ENCODE peak calls at places on chromosomes 11 and 22, in ten cellular contexts. One of them, this sample, is unnamed.

GRCh38 chr11:123180166-123180565 is 14.9 kb downstream of the CLMP start:
- DNase-seq in H54: no peak
- DNase-seq in KBM-7: no peak
- DNase-seq in Calu3: no peak
- DNase-seq in activated CD4-positive, CD25-positive, alpha-beta regulatory T cell treated with anti-CD3 and anti-CD28 coated beads, Interleukin-2, amount 50 U/mL, for 16 hours: no peak
- DNase-seq in cardiac muscle cell: no peak
- DNase-seq in T follicular helper cell: no peak
- DNase-seq in NCI-H446 treated with DMSO at 0.1 percent for 48 hours: no peak
- DNase-seq in epithelial cell of proximal tubule: no peak
- DNase-seq in CD4-positive, CD25-positive, alpha-beta regulatory T cell: no peak
- DNase-seq in this sample: no peak

GRCh38 chr22:35782504-35782903 is 64.8 kb downstream of the APOL5 start:
- DNase-seq in H54: no peak
- DNase-seq in KBM-7: no peak
- DNase-seq in Calu3: no peak
- DNase-seq in activated CD4-positive, CD25-positive, alpha-beta regulatory T cell treated with anti-CD3 and anti-CD28 coated beads, Interleukin-2, amount 50 U/mL, for 16 hours: no peak
- DNase-seq in cardiac muscle cell: no peak
- DNase-seq in T follicular helper cell: no peak
- DNase-seq in NCI-H446 treated with DMSO at 0.1 percent for 48 hours: no peak
- DNase-seq in epithelial cell of proximal tubule: no peak
- DNase-seq in CD4-positive, CD25-positive, alpha-beta regulatory T cell: no peak
- DNase-seq in this sample: no peak

GRCh38 chr11:8913961-8914660 is 3.1 kb downstream of the AKIP1 start:
- DNase-seq in H54: no peak
- DNase-seq in KBM-7: peak; percentile 92
- DNase-seq in Calu3: peak; percentile 36
- DNase-seq in activated CD4-positive, CD25-positive, alpha-beta regulatory T cell treated with anti-CD3 and anti-CD28 coated beads, Interleukin-2, amount 50 U/mL, for 16 hours: no peak
- DNase-seq in cardiac muscle cell: peak; percentile 59
- DNase-seq in T follicular helper cell: peak; percentile 20
- DNase-seq in NCI-H446 treated with DMSO at 0.1 percent for 48 hours: peak; percentile 17
- DNase-seq in epithelial cell of proximal tubule: no peak
- DNase-seq in CD4-positive, CD25-positive, alpha-beta regulatory T cell: peak; percentile 64
- DNase-seq in this sample: no peak

GRCh38 chr11:69892237-69892985 is 73.2 kb upstream of the FGF3 start:
- DNase-seq in H54: no peak
- DNase-seq in KBM-7: peak; percentile 18
- DNase-seq in Calu3: peak; percentile 34
- DNase-seq in activated CD4-positive, CD25-positive, alpha-beta regulatory T cell treated with anti-CD3 and anti-CD28 coated beads, Interleukin-2, amount 50 U/mL, for 16 hours: no peak
- DNase-seq in cardiac muscle cell: peak; percentile 71
- DNase-seq in T follicular helper cell: no peak
- DNase-seq in NCI-H446 treated with DMSO at 0.1 percent for 48 hours: no peak
- DNase-seq in epithelial cell of proximal tubule: no peak
- DNase-seq in CD4-positive, CD25-positive, alpha-beta regulatory T cell: no peak
- DNase-seq in this sample: no peak

GRCh38 chr11:79431535-79431934 is 9.3 kb downstream of the TENM4 start:
- DNase-seq in H54: peak; percentile 60
- DNase-seq in KBM-7: no peak
- DNase-seq in Calu3: no peak
- DNase-seq in activated CD4-positive, CD25-positive, alpha-beta regulatory T cell treated with anti-CD3 and anti-CD28 coated beads, Interleukin-2, amount 50 U/mL, for 16 hours: no peak
- DNase-seq in cardiac muscle cell: no peak
- DNase-seq in T follicular helper cell: no peak
- DNase-seq in NCI-H446 treated with DMSO at 0.1 percent for 48 hours: no peak
- DNase-seq in epithelial cell of proximal tubule: peak; percentile 72
- DNase-seq in CD4-positive, CD25-positive, alpha-beta regulatory T cell: no peak
- DNase-seq in this sample: no peak

GRCh38 chr11:135075740-135076139 is 663.7 kb upstream of the B3GAT1 start:
- DNase-seq in H54: no peak
- DNase-seq in KBM-7: peak; percentile 90
- DNase-seq in Calu3: peak; percentile 56
- DNase-seq in activated CD4-positive, CD25-positive, alpha-beta regulatory T cell treated with anti-CD3 and anti-CD28 coated beads, Interleukin-2, amount 50 U/mL, for 16 hours: peak; percentile 4
- DNase-seq in cardiac muscle cell: peak; percentile 22
- DNase-seq in T follicular helper cell: peak; percentile 43
- DNase-seq in NCI-H446 treated with DMSO at 0.1 percent for 48 hours: no peak
- DNase-seq in epithelial cell of proximal tubule: no peak
- DNase-seq in CD4-positive, CD25-positive, alpha-beta regulatory T cell: peak; percentile 5
- DNase-seq in this sample: no peak

GRCh38 chr11:12070446-12071267 is 39.7 kb upstream of the MICAL2 start:
- DNase-seq in H54: no peak
- DNase-seq in KBM-7: no peak
- DNase-seq in Calu3: no peak
- DNase-seq in activated CD4-positive, CD25-positive, alpha-beta regulatory T cell treated with anti-CD3 and anti-CD28 coated beads, Interleukin-2, amount 50 U/mL, for 16 hours: no peak
- DNase-seq in cardiac muscle cell: no peak
- DNase-seq in T follicular helper cell: no peak
- DNase-seq in NCI-H446 treated with DMSO at 0.1 percent for 48 hours: no peak
- DNase-seq in epithelial cell of proximal tubule: no peak
- DNase-seq in CD4-positive, CD25-positive, alpha-beta regulatory T cell: no peak
- DNase-seq in this sample: no peak

GRCh38 chr11:123065634-123066033 is 3.7 kb upstream of the HSPA8 start:
- DNase-seq in H54: no peak
- DNase-seq in KBM-7: no peak
- DNase-seq in Calu3: no peak
- DNase-seq in activated CD4-positive, CD25-positive, alpha-beta regulatory T cell treated with anti-CD3 and anti-CD28 coated beads, Interleukin-2, amount 50 U/mL, for 16 hours: no peak
- DNase-seq in cardiac muscle cell: no peak
- DNase-seq in T follicular helper cell: no peak
- DNase-seq in NCI-H446 treated with DMSO at 0.1 percent for 48 hours: peak; percentile 24
- DNase-seq in epithelial cell of proximal tubule: no peak
- DNase-seq in CD4-positive, CD25-positive, alpha-beta regulatory T cell: no peak
- DNase-seq in this sample: no peak

GRCh38 chr11:70139785-70140410 is 61.8 kb downstream of the ANO1 start:
- DNase-seq in H54: no peak
- DNase-seq in KBM-7: no peak
- DNase-seq in Calu3: peak; percentile 22
- DNase-seq in activated CD4-positive, CD25-positive, alpha-beta regulatory T cell treated with anti-CD3 and anti-CD28 coated beads, Interleukin-2, amount 50 U/mL, for 16 hours: no peak
- DNase-seq in cardiac muscle cell: no peak
- DNase-seq in T follicular helper cell: no peak
- DNase-seq in NCI-H446 treated with DMSO at 0.1 percent for 48 hours: no peak
- DNase-seq in epithelial cell of proximal tubule: no peak
- DNase-seq in CD4-positive, CD25-positive, alpha-beta regulatory T cell: no peak
- DNase-seq in this sample: no peak

GRCh38 chr11:104668797-104669463 is 229.3 kb downstream of the CASP12 start:
- DNase-seq in H54: peak; percentile 2
- DNase-seq in KBM-7: peak; percentile 50
- DNase-seq in Calu3: no peak
- DNase-seq in activated CD4-positive, CD25-positive, alpha-beta regulatory T cell treated with anti-CD3 and anti-CD28 coated beads, Interleukin-2, amount 50 U/mL, for 16 hours: no peak
- DNase-seq in cardiac muscle cell: no peak
- DNase-seq in T follicular helper cell: no peak
- DNase-seq in NCI-H446 treated with DMSO at 0.1 percent for 48 hours: no peak
- DNase-seq in epithelial cell of proximal tubule: peak; percentile 59
- DNase-seq in CD4-positive, CD25-positive, alpha-beta regulatory T cell: peak; percentile 2
- DNase-seq in this sample: peak; percentile 54

GRCh38 chr11:130616578-130616977 is 168.1 kb downstream of the ADAMTS15 start:
- DNase-seq in H54: no peak
- DNase-seq in KBM-7: no peak
- DNase-seq in Calu3: no peak
- DNase-seq in activated CD4-positive, CD25-positive, alpha-beta regulatory T cell treated with anti-CD3 and anti-CD28 coated beads, Interleukin-2, amount 50 U/mL, for 16 hours: no peak
- DNase-seq in cardiac muscle cell: no peak
- DNase-seq in T follicular helper cell: no peak
- DNase-seq in NCI-H446 treated with DMSO at 0.1 percent for 48 hours: no peak
- DNase-seq in epithelial cell of proximal tubule: no peak
- DNase-seq in CD4-positive, CD25-positive, alpha-beta regulatory T cell: no peak
- DNase-seq in this sample: no peak

GRCh38 chr11:40129276-40129675 is 1330.2 kb downstream of the LRRC4C start:
- DNase-seq in H54: no peak
- DNase-seq in KBM-7: peak; percentile 11
- DNase-seq in Calu3: no peak
- DNase-seq in activated CD4-positive, CD25-positive, alpha-beta regulatory T cell treated with anti-CD3 and anti-CD28 coated beads, Interleukin-2, amount 50 U/mL, for 16 hours: no peak
- DNase-seq in cardiac muscle cell: peak; percentile 44
- DNase-seq in T follicular helper cell: no peak
- DNase-seq in NCI-H446 treated with DMSO at 0.1 percent for 48 hours: no peak
- DNase-seq in epithelial cell of proximal tubule: no peak
- DNase-seq in CD4-positive, CD25-positive, alpha-beta regulatory T cell: no peak
- DNase-seq in this sample: no peak

GRCh38 chr22:21766933-21767462 is 31.4 kb upstream of the YPEL1 start:
- DNase-seq in H54: no peak
- DNase-seq in KBM-7: no peak
- DNase-seq in Calu3: no peak
- DNase-seq in activated CD4-positive, CD25-positive, alpha-beta regulatory T cell treated with anti-CD3 and anti-CD28 coated beads, Interleukin-2, amount 50 U/mL, for 16 hours: no peak
- DNase-seq in cardiac muscle cell: no peak
- DNase-seq in T follicular helper cell: peak; percentile 4
- DNase-seq in NCI-H446 treated with DMSO at 0.1 percent for 48 hours: no peak
- DNase-seq in epithelial cell of proximal tubule: no peak
- DNase-seq in CD4-positive, CD25-positive, alpha-beta regulatory T cell: no peak
- DNase-seq in this sample: no peak

GRCh38 chr11:70509476-70509875 is 111.1 kb downstream of the CTTN start:
- DNase-seq in H54: no peak
- DNase-seq in KBM-7: no peak
- DNase-seq in Calu3: no peak
- DNase-seq in activated CD4-positive, CD25-positive, alpha-beta regulatory T cell treated with anti-CD3 and anti-CD28 coated beads, Interleukin-2, amount 50 U/mL, for 16 hours: no peak
- DNase-seq in cardiac muscle cell: no peak
- DNase-seq in T follicular helper cell: no peak
- DNase-seq in NCI-H446 treated with DMSO at 0.1 percent for 48 hours: no peak
- DNase-seq in epithelial cell of proximal tubule: no peak
- DNase-seq in CD4-positive, CD25-positive, alpha-beta regulatory T cell: no peak
- DNase-seq in this sample: no peak

GRCh38 chr11:73705053-73705452 is 55.8 kb downstream of the RAB6A start:
- DNase-seq in H54: no peak
- DNase-seq in KBM-7: no peak
- DNase-seq in Calu3: no peak
- DNase-seq in activated CD4-positive, CD25-positive, alpha-beta regulatory T cell treated with anti-CD3 and anti-CD28 coated beads, Interleukin-2, amount 50 U/mL, for 16 hours: no peak
- DNase-seq in cardiac muscle cell: no peak
- DNase-seq in T follicular helper cell: no peak
- DNase-seq in NCI-H446 treated with DMSO at 0.1 percent for 48 hours: no peak
- DNase-seq in epithelial cell of proximal tubule: no peak
- DNase-seq in CD4-positive, CD25-positive, alpha-beta regulatory T cell: no peak
- DNase-seq in this sample: no peak

GRCh38 chr11:118484405-118484804 is 42.9 kb upstream of the TTC36 start:
- DNase-seq in H54: no peak
- DNase-seq in KBM-7: no peak
- DNase-seq in Calu3: no peak
- DNase-seq in activated CD4-positive, CD25-positive, alpha-beta regulatory T cell treated with anti-CD3 and anti-CD28 coated beads, Interleukin-2, amount 50 U/mL, for 16 hours: no peak
- DNase-seq in cardiac muscle cell: no peak
- DNase-seq in T follicular helper cell: no peak
- DNase-seq in NCI-H446 treated with DMSO at 0.1 percent for 48 hours: no peak
- DNase-seq in epithelial cell of proximal tubule: no peak
- DNase-seq in CD4-positive, CD25-positive, alpha-beta regulatory T cell: no peak
- DNase-seq in this sample: no peak

GRCh38 chr11:35216962-35217667 is 78.1 kb downstream of the CD44 start:
- DNase-seq in H54: no peak
- DNase-seq in KBM-7: no peak
- DNase-seq in Calu3: no peak
- DNase-seq in activated CD4-positive, CD25-positive, alpha-beta regulatory T cell treated with anti-CD3 and anti-CD28 coated beads, Interleukin-2, amount 50 U/mL, for 16 hours: no peak
- DNase-seq in cardiac muscle cell: no peak
- DNase-seq in T follicular helper cell: peak; percentile 35
- DNase-seq in NCI-H446 treated with DMSO at 0.1 percent for 48 hours: no peak
- DNase-seq in epithelial cell of proximal tubule: no peak
- DNase-seq in CD4-positive, CD25-positive, alpha-beta regulatory T cell: peak; percentile 67
- DNase-seq in this sample: no peak

GRCh38 chr11:35122308-35122707 is 16.7 kb upstream of the CD44 start:
- DNase-seq in H54: no peak
- DNase-seq in KBM-7: no peak
- DNase-seq in Calu3: no peak
- DNase-seq in activated CD4-positive, CD25-positive, alpha-beta regulatory T cell treated with anti-CD3 and anti-CD28 coated beads, Interleukin-2, amount 50 U/mL, for 16 hours: no peak
- DNase-seq in cardiac muscle cell: no peak
- DNase-seq in T follicular helper cell: no peak
- DNase-seq in NCI-H446 treated with DMSO at 0.1 percent for 48 hours: no peak
- DNase-seq in epithelial cell of proximal tubule: no peak
- DNase-seq in CD4-positive, CD25-positive, alpha-beta regulatory T cell: peak; percentile 39
- DNase-seq in this sample: no peak

GRCh38 chr22:50526849-50527801 is 1.7 kb upstream of the SCO2 start:
- DNase-seq in H54: no peak
- DNase-seq in KBM-7: peak; percentile 70
- DNase-seq in Calu3: peak; percentile 71
- DNase-seq in activated CD4-positive, CD25-positive, alpha-beta regulatory T cell treated with anti-CD3 and anti-CD28 coated beads, Interleukin-2, amount 50 U/mL, for 16 hours: no peak
- DNase-seq in cardiac muscle cell: peak; percentile 54
- DNase-seq in T follicular helper cell: no peak
- DNase-seq in NCI-H446 treated with DMSO at 0.1 percent for 48 hours: no peak
- DNase-seq in epithelial cell of proximal tubule: no peak
- DNase-seq in CD4-positive, CD25-positive, alpha-beta regulatory T cell: no peak
- DNase-seq in this sample: no peak

GRCh38 chr11:86244063-86244521 is 461 bp upstream of the EED start:
- DNase-seq in H54: peak; percentile 85
- DNase-seq in KBM-7: peak; percentile 94
- DNase-seq in Calu3: peak; percentile 82
- DNase-seq in activated CD4-positive, CD25-positive, alpha-beta regulatory T cell treated with anti-CD3 and anti-CD28 coated beads, Interleukin-2, amount 50 U/mL, for 16 hours: peak; percentile 80
- DNase-seq in cardiac muscle cell: peak; percentile 92
- DNase-seq in T follicular helper cell: peak; percentile 84
- DNase-seq in NCI-H446 treated with DMSO at 0.1 percent for 48 hours: peak; percentile 91
- DNase-seq in epithelial cell of proximal tubule: no peak
- DNase-seq in CD4-positive, CD25-positive, alpha-beta regulatory T cell: peak; percentile 91
- DNase-seq in this sample: no peak

GRCh38 chr11:1931791-1932480 is 12.4 kb downstream of the TNNT3 start:
- DNase-seq in H54: no peak
- DNase-seq in KBM-7: no peak
- DNase-seq in Calu3: no peak
- DNase-seq in activated CD4-positive, CD25-positive, alpha-beta regulatory T cell treated with anti-CD3 and anti-CD28 coated beads, Interleukin-2, amount 50 U/mL, for 16 hours: no peak
- DNase-seq in cardiac muscle cell: no peak
- DNase-seq in T follicular helper cell: no peak
- DNase-seq in NCI-H446 treated with DMSO at 0.1 percent for 48 hours: no peak
- DNase-seq in epithelial cell of proximal tubule: no peak
- DNase-seq in CD4-positive, CD25-positive, alpha-beta regulatory T cell: peak; percentile 0
- DNase-seq in this sample: no peak

GRCh38 chr11:132072044-132072879 is 701.8 kb downstream of the NTM start:
- DNase-seq in H54: peak; percentile 48
- DNase-seq in KBM-7: no peak
- DNase-seq in Calu3: no peak
- DNase-seq in activated CD4-positive, CD25-positive, alpha-beta regulatory T cell treated with anti-CD3 and anti-CD28 coated beads, Interleukin-2, amount 50 U/mL, for 16 hours: no peak
- DNase-seq in cardiac muscle cell: no peak
- DNase-seq in T follicular helper cell: no peak
- DNase-seq in NCI-H446 treated with DMSO at 0.1 percent for 48 hours: no peak
- DNase-seq in epithelial cell of proximal tubule: peak; percentile 76
- DNase-seq in CD4-positive, CD25-positive, alpha-beta regulatory T cell: no peak
- DNase-seq in this sample: peak; percentile 98

GRCh38 chr11:95985174-95985808 is 61.4 kb upstream of the MTMR2 start:
- DNase-seq in H54: no peak
- DNase-seq in KBM-7: no peak
- DNase-seq in Calu3: no peak
- DNase-seq in activated CD4-positive, CD25-positive, alpha-beta regulatory T cell treated with anti-CD3 and anti-CD28 coated beads, Interleukin-2, amount 50 U/mL, for 16 hours: no peak
- DNase-seq in cardiac muscle cell: no peak
- DNase-seq in T follicular helper cell: no peak
- DNase-seq in NCI-H446 treated with DMSO at 0.1 percent for 48 hours: no peak
- DNase-seq in epithelial cell of proximal tubule: no peak
- DNase-seq in CD4-positive, CD25-positive, alpha-beta regulatory T cell: no peak
- DNase-seq in this sample: no peak

GRCh38 chr11:6635082-6635932 is 16.1 kb upstream of the TPP1 start:
- DNase-seq in H54: peak; percentile 50
- DNase-seq in KBM-7: peak; percentile 84
- DNase-seq in Calu3: no peak
- DNase-seq in activated CD4-positive, CD25-positive, alpha-beta regulatory T cell treated with anti-CD3 and anti-CD28 coated beads, Interleukin-2, amount 50 U/mL, for 16 hours: no peak
- DNase-seq in cardiac muscle cell: no peak
- DNase-seq in T follicular helper cell: no peak
- DNase-seq in NCI-H446 treated with DMSO at 0.1 percent for 48 hours: no peak
- DNase-seq in epithelial cell of proximal tubule: no peak
- DNase-seq in CD4-positive, CD25-positive, alpha-beta regulatory T cell: no peak
- DNase-seq in this sample: no peak

GRCh38 chr22:42277988-42278776 is 7.7 kb upstream of the TCF20 start:
- DNase-seq in H54: no peak
- DNase-seq in KBM-7: no peak
- DNase-seq in Calu3: no peak
- DNase-seq in activated CD4-positive, CD25-positive, alpha-beta regulatory T cell treated with anti-CD3 and anti-CD28 coated beads, Interleukin-2, amount 50 U/mL, for 16 hours: no peak
- DNase-seq in cardiac muscle cell: peak; percentile 37
- DNase-seq in T follicular helper cell: no peak
- DNase-seq in NCI-H446 treated with DMSO at 0.1 percent for 48 hours: peak; percentile 9
- DNase-seq in epithelial cell of proximal tubule: no peak
- DNase-seq in CD4-positive, CD25-positive, alpha-beta regulatory T cell: no peak
- DNase-seq in this sample: no peak

GRCh38 chr11:2466869-2467694 is 22.3 kb downstream of the KCNQ1 start:
- DNase-seq in H54: no peak
- DNase-seq in KBM-7: peak; percentile 68
- DNase-seq in Calu3: no peak
- DNase-seq in activated CD4-positive, CD25-positive, alpha-beta regulatory T cell treated with anti-CD3 and anti-CD28 coated beads, Interleukin-2, amount 50 U/mL, for 16 hours: no peak
- DNase-seq in cardiac muscle cell: no peak
- DNase-seq in T follicular helper cell: peak; percentile 28
- DNase-seq in NCI-H446 treated with DMSO at 0.1 percent for 48 hours: no peak
- DNase-seq in epithelial cell of proximal tubule: no peak
- DNase-seq in CD4-positive, CD25-positive, alpha-beta regulatory T cell: peak; percentile 73
- DNase-seq in this sample: no peak

This sample was measured in GM04503.